ENCODE peak calls at places on chromosome 3, in four cellular contexts. One of them, this sample, is unnamed.

GRCh38 chr3:146128179-146128578 is 32.8 kb downstream of the PLOD2 start:
- DNase-seq in psoas muscle: no peak
- DNase-seq in uterus: no peak
- DNase-seq in IMR-90: no peak
- DNase-seq in this sample: no peak

GRCh38 chr3:193868590-193868989 is 267.4 kb upstream of the HES1 start:
- DNase-seq in psoas muscle: no peak
- DNase-seq in IMR-90: no peak
- DNase-seq in uterus: no peak
- DNase-seq in this sample: no peak

GRCh38 chr3:172595648-172596393 is 72.6 kb upstream of the TNFSF10 start:
- DNase-seq in IMR-90: peak; percentile 40
- DNase-seq in uterus: peak; percentile 49
- DNase-seq in psoas muscle: no peak
- DNase-seq in this sample: no peak

GRCh38 chr3:157669403-157669802 is 166.2 kb upstream of the VEPH1 start:
- DNase-seq in IMR-90: no peak
- DNase-seq in psoas muscle: no peak
- DNase-seq in uterus: no peak
- DNase-seq in this sample: no peak

GRCh38 chr3:58417075-58417474 is 16.6 kb downstream of the PDHB start:
- DNase-seq in psoas muscle: no peak
- DNase-seq in uterus: no peak
- DNase-seq in IMR-90: no peak
- DNase-seq in this sample: no peak

GRCh38 chr3:111785034-111785433 is 74.0 kb upstream of the PHLDB2 start:
- DNase-seq in uterus: no peak
- DNase-seq in psoas muscle: no peak
- DNase-seq in IMR-90: no peak
- DNase-seq in this sample: no peak

GRCh38 chr3:191962324-191962723 is 501.4 kb downstream of the PYDC2 start:
- DNase-seq in IMR-90: no peak
- DNase-seq in uterus: no peak
- DNase-seq in psoas muscle: no peak
- DNase-seq in this sample: no peak

GRCh38 chr3:173465898-173466678 is 68.5 kb downstream of the NLGN1 start:
- DNase-seq in psoas muscle: no peak
- DNase-seq in IMR-90: no peak
- DNase-seq in uterus: no peak
- DNase-seq in this sample: no peak

GRCh38 chr3:72258786-72259185 is 473.8 kb upstream of the PROK2 start:
- DNase-seq in psoas muscle: no peak
- DNase-seq in IMR-90: no peak
- DNase-seq in uterus: no peak
- DNase-seq in this sample: no peak

GRCh38 chr3:60746043-60746638 is 505.1 kb downstream of the FHIT start:
- DNase-seq in psoas muscle: no peak
- DNase-seq in uterus: no peak
- DNase-seq in IMR-90: no peak
- DNase-seq in this sample: no peak

GRCh38 chr3:130816873-130817445 is 70.3 kb upstream of the PIK3R4 start:
- DNase-seq in IMR-90: no peak
- DNase-seq in uterus: no peak
- DNase-seq in psoas muscle: no peak
- DNase-seq in this sample: no peak

GRCh38 chr3:159482241-159483031 is 506.2 kb upstream of the IL12A start:
- DNase-seq in psoas muscle: no peak
- DNase-seq in uterus: no peak
- DNase-seq in IMR-90: no peak
- DNase-seq in this sample: no peak

GRCh38 chr3:102122527-102122926 is 273.2 kb downstream of the NFKBIZ start:
- DNase-seq in psoas muscle: no peak
- DNase-seq in uterus: no peak
- DNase-seq in IMR-90: no peak
- DNase-seq in this sample: no peak

GRCh38 chr3:122679467-122680291 is 960 bp upstream of the PARP14 start:
- DNase-seq in uterus: peak; percentile 44
- DNase-seq in psoas muscle: peak; percentile 51
- DNase-seq in IMR-90: peak; percentile 27
- DNase-seq in this sample: peak; percentile 39

GRCh38 chr3:188036375-188036985 is 117.5 kb upstream of the LPP start:
- DNase-seq in psoas muscle: no peak
- DNase-seq in IMR-90: no peak
- DNase-seq in uterus: no peak
- DNase-seq in this sample: peak; percentile 53

GRCh38 chr3:42179110-42179725 is 86.8 kb downstream of the CCK start:
- DNase-seq in IMR-90: peak; percentile 93
- DNase-seq in psoas muscle: peak; percentile 57
- DNase-seq in uterus: peak; percentile 40
- DNase-seq in this sample: no peak

GRCh38 chr3:10577521-10577920 is 72.1 kb upstream of the ATP2B2 start:
- DNase-seq in uterus: no peak
- DNase-seq in IMR-90: no peak
- DNase-seq in psoas muscle: no peak
- DNase-seq in this sample: no peak
- H3K27me3 ChIP-seq in uterus: no peaks in the 10 kb centered on the region
- H3K27me3 ChIP-seq in IMR-90: peaks cover 2% of the 10 kb centered on the region
- H3K27me3 ChIP-seq in psoas muscle: no peaks in the 10 kb centered on the region
- H3K27me3 ChIP-seq in this sample: no peaks in the 10 kb centered on the region

GRCh38 chr3:113255100-113255853 is 43.9 kb downstream of the BOC start:
- DNase-seq in uterus: no peak
- DNase-seq in IMR-90: peak; percentile 45
- DNase-seq in psoas muscle: no peak
- DNase-seq in this sample: no peak
- TF ChIP-seq CTCF in uterus: no peak
- TF ChIP-seq CTCF in IMR-90: no peak
- TF ChIP-seq CTCF in psoas muscle: no peak
- TF ChIP-seq CTCF in this sample: no peak

GRCh38 chr3:147405552-147406254 is 640 bp downstream of the ZIC4 start:
- DNase-seq in uterus: no peak
- DNase-seq in IMR-90: no peak
- DNase-seq in psoas muscle: no peak
- DNase-seq in this sample: no peak
- H3K27me3 ChIP-seq in uterus: peaks cover 79% of the 10 kb centered on the region
- H3K27me3 ChIP-seq in IMR-90: peaks cover 82% of the 10 kb centered on the region
- H3K27me3 ChIP-seq in psoas muscle: peaks cover 50% of the 10 kb centered on the region
- H3K27me3 ChIP-seq in this sample: peaks cover 14% of the 10 kb centered on the region

GRCh38 chr3:12891985-12892839 is 50.8 kb upstream of the RPL32 start:
- DNase-seq in psoas muscle: peak; percentile 54
- DNase-seq in IMR-90: peak; percentile 66
- DNase-seq in uterus: peak; percentile 52
- DNase-seq in this sample: no peak
- TF ChIP-seq CTCF in psoas muscle: peak; percentile 86
- TF ChIP-seq CTCF in IMR-90: peak; percentile 96
- TF ChIP-seq CTCF in uterus: peak; percentile 94
- TF ChIP-seq CTCF in this sample: peak; percentile 78

GRCh38 chr3:169146866-169147245 is 516.7 kb downstream of the MECOM start:
- DNase-seq in uterus: no peak
- DNase-seq in psoas muscle: no peak
- DNase-seq in IMR-90: peak; percentile 6
- DNase-seq in this sample: no peak
- H3K27me3 ChIP-seq in uterus: peaks cover 61% of the 10 kb centered on the region
- H3K27me3 ChIP-seq in psoas muscle: peaks cover 77% of the 10 kb centered on the region
- H3K27me3 ChIP-seq in IMR-90: no peaks in the 10 kb centered on the region
- H3K27me3 ChIP-seq in this sample: no peaks in the 10 kb centered on the region

This sample was measured in pancreas.